ENCODE peak calls at places on chromosomes 2 and 18, in seven cellular contexts. V is psoas muscle, S is cardiac muscle cell, L is tibial artery, F is fibroblast of lung, M is mesenchymal stem cell, B is OCI-LY7. C is an unnamed sample.

GRCh38 chr2:42192642-42193566 is 23.8 kb downstream of the EML4 start:
- DNase-seq in V (no peak), S (no peak), L (no peak), F (no peak), M (no peak), B (no peak), C (no peak)

GRCh38 chr2:422676-423435 is 135.0 kb upstream of the ALKAL2 start:
- DNase-seq in V (no peak), S (no peak), L (no peak), F (no peak), M (no peak), B (no peak), C (no peak)

GRCh38 chr2:126804347-126804746 is 94.3 kb upstream of the TEX51 start:
- DNase-seq in V (no peak), S (no peak), L (no peak), F (no peak), M (no peak), B (no peak), C (no peak)

GRCh38 chr2:223313101-223313500 is 261.1 kb downstream of the KCNE4 start:
- DNase-seq in V (no peak), S (no peak), L (no peak), F (no peak), M (no peak), B (no peak), C (no peak)

GRCh38 chr2:240246173-240246820 is 105.8 kb upstream of the OTOS start:
- DNase-seq in V (no peak), S (no peak), L (no peak), F (no peak), M (no peak), B (no peak), C (no peak)

GRCh38 chr2:102664439-102665042 is 45.2 kb downstream of the SLC9A2 start:
- DNase-seq in V (no peak), S (peak; percentile 21), L (no peak), F (no peak), M (no peak), B (no peak), C (peak; percentile 6)

GRCh38 chr2:204986641-204987040 is 441.4 kb downstream of the PARD3B start:
- DNase-seq in V (no peak), S (no peak), L (no peak), F (no peak), M (no peak), B (no peak), C (no peak)

GRCh38 chr18:273525-273924 is 5.7 kb upstream of the THOC1 start:
- DNase-seq in V (no peak), S (no peak), L (no peak), F (no peak), M (no peak), B (no peak), C (no peak)

GRCh38 chr2:105593221-105593967 is 151.3 kb upstream of the NCK2 start:
- DNase-seq in V (no peak), S (no peak), L (no peak), F (no peak), M (no peak), B (no peak), C (peak; percentile 2)

GRCh38 chr2:191178806-191179514 is 28.2 kb upstream of the STAT4 start:
- DNase-seq in V (peak; percentile 74), S (peak; percentile 97), L (peak; percentile 80), F (peak; percentile 90), M (no peak), B (no peak), C (peak; percentile 39)

GRCh38 chr2:156457523-156458228 is 21.5 kb downstream of the GPD2 start:
- DNase-seq in V (no peak), S (no peak), L (no peak), F (no peak), M (no peak), B (no peak), C (no peak)

GRCh38 chr2:53473236-53473635 is 294.4 kb upstream of the CHAC2 start:
- DNase-seq in V (no peak), S (no peak), L (no peak), F (no peak), M (no peak), B (peak; percentile 2), C (no peak)

GRCh38 chr2:191835539-191836350 is 11.1 kb downstream of the CAVIN2 start:
- DNase-seq in V (no peak), S (no peak), L (no peak), F (no peak), M (peak; percentile 11), B (no peak), C (peak; percentile 61)

GRCh38 chr2:110101280-110101844 is 14.3 kb downstream of the MALL start:
- DNase-seq in V (peak; percentile 96), S (peak; percentile 100), L (peak; percentile 99), F (peak; percentile 100), M (peak; percentile 99), B (no peak), C (peak; percentile 100)

GRCh38 chr2:110101911-110102774 is 13.5 kb downstream of the MALL start:
- DNase-seq in V (no peak), S (no peak), L (no peak), F (no peak), M (peak; percentile 82), B (no peak), C (peak; percentile 17)

GRCh38 chr2:110105183-110105582 is 10.4 kb downstream of the MALL start:
- DNase-seq in V (no peak), S (no peak), L (no peak), F (no peak), M (no peak), B (no peak), C (no peak)

GRCh38 chr2:110104025-110104771 is 11.4 kb downstream of the MALL start:
- DNase-seq in V (no peak), S (no peak), L (no peak), F (no peak), M (no peak), B (no peak), C (no peak)

DNA sequence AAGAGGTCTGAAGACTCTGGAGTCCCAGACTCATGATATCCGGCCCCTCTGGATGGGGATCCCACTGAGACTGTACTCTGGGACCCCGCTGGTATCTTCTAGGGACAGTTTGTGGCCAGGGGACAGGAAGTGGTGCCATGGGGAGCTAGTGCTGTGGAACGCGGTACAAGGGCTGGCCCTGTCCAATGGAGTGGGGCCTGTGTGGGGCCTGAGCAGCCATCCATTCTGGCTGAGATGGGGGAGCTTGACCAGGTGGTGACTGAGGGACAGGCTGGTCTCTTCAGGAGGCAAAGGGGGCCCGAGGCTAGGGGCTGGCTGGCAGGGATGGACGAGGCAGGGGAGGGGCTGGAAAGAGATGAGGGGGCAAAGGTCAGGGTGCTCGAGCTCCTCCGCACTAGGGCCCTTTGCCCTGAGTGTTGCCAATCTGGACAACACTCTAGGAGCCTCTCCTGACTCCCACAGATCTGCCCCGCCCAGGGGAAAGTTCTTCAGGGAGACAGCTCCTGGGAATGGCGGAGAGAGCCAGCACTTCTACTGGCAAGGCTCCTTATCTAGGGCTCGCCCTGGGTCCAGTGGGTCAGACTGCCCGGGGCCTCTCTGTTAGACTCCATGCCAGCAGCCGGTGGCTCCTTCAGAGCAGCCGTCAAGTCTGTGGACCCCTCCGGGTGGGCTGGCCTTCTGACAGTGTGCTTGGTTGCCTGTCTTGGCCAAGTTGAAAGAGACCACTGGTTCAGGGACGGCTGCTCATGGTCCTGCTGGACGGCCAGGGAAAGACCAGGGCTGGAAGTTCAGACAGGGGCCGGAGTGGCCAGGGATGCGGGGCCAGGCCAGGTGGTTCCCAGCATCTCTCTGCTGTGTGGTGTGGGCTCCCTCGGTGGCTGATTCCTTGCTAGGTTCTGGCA is 12.3 kb downstream of the MALL start:
- DNase-seq in V (no peak), S (no peak), L (no peak), F (no peak), M (no peak), B (no peak), C (no peak)
- H3K27ac ChIP-seq in V (no peak overlapping the region), S (no peak overlapping the region), L (peak overlapping the region; percentile 82), F (peak overlapping the region; percentile 98), M (peak overlapping the region; percentile 97), B (no peak overlapping the region), C (no peak overlapping the region)

DNA sequence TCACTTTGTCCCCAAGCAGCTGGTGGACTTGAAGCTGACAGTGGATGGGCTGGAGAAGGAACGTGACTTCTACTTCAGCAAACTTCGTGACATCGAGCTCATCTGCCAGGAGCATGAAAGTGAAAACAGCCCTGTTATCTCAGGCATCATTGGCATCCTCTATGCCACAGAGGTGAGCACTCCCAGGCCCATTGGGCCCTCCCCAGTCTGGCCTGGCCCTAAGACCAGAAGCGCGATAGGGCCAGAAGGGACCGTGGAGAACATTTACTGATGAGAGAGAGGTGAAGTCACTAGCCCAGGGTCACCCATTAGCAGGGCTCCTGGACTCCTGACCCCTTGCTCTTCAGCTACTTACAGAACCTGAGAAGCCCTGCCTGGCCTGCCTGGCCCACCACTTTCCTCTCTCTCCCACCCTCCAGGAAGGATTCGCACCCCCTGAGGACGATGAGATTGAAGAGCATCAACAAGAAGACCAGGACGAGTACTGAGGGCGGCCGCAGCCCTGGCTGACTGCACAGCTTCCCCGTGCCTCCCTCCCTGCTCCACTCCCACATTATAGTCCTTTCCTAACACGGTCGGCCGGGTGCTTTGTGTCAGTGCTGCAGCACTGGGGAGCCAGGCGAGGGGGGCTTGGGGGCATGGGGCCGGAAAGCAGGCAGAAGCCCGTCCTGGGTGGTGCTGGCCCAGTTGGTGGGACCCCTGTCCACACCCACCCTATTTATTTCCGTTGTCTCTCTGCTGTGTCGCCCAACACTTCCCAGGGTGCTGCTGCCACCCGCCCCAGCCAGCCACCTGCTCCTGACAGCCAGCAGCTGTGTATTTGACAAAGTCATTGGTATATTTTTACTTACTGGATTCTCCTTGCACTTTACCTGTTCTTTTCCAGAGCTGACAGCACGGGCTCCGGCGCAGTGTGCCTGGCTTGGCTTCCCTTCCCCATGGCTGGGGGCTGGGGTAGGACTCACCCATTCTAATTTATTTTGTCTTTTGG is 6.6 kb upstream of the TMEM214 start:
- DNase-seq in V (no peak), S (no peak), L (peak; percentile 63), F (no peak), M (no peak), B (no peak), C (no peak)
- H3K27ac ChIP-seq in V (peak overlapping the region; percentile 67), S (no peak overlapping the region), L (no peak overlapping the region), F (no peak overlapping the region), M (no peak overlapping the region), B (no peak overlapping the region), C (no peak overlapping the region)

GRCh38 chr2:147440694-147441093 is 404.1 kb upstream of the ACVR2A start:
- DNase-seq in V (no peak), S (no peak), L (no peak), F (no peak), M (no peak), B (no peak), C (no peak)
- H3K27ac ChIP-seq in V (no peak overlapping the region), S (no peak overlapping the region), L (no peak overlapping the region), F (no peak overlapping the region), M (no peak overlapping the region), B (no peak overlapping the region), C (no peak overlapping the region)

DNA sequence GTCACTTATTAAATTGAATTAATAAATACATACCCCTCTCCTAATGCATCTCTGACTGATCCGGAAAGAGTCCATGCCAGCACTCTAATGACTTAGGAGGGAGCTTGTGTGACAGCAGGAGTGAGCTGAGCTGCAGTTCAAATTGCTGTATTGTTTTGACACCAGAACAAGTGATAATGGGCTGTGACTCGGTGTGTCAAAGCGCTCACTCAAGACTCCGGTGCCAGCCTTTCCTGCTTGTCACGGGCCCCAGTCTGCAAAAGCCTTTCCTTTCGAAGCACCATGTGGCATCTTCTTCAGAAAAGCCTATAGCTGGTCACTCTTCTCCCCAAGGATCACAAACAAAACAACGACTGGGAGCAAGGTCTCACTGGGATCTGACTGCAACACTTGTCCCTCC is 43.3 kb downstream of the SATB2 start:
- DNase-seq in V (no peak), S (no peak), L (no peak), F (no peak), M (no peak), B (no peak), C (no peak)
- H3K27ac ChIP-seq in V (no peak overlapping the region), S (no peak overlapping the region), L (no peak overlapping the region), F (no peak overlapping the region), M (no peak overlapping the region), B (no peak overlapping the region), C (no peak overlapping the region)

GRCh38 chr2:145573608-145574007 is 1053.7 kb upstream of the ZEB2 start:
- DNase-seq in V (no peak), S (no peak), L (no peak), F (no peak), M (no peak), B (no peak), C (no peak)
- H3K27ac ChIP-seq in V (no peak overlapping the region), S (no peak overlapping the region), L (no peak overlapping the region), F (no peak overlapping the region), M (no peak overlapping the region), B (no peak overlapping the region), C (no peak overlapping the region)

C was measured in IMR-90.